ENCODE peak calls at places on chromosomes 2 and 18, in six cellular contexts. G, C, F, V, H and S are unnamed samples.

GRCh38 chr2:84878459-84878858 is 2.4 kb downstream of the TRABD2A start:
- DNase-seq in G (no peak), C (no peak), F (no peak), V (no peak), H (no peak), S (no peak)

GRCh38 chr18:44601447-44601846 is 79.2 kb upstream of the SETBP1 start:
- DNase-seq in G (peak), C (no peak), F (no peak), V (peak), H (no peak), S (no peak)

GRCh38 chr2:217412721-217413120 is 552.9 kb upstream of the TNP1 start:
- DNase-seq in G (peak), C (no peak), F (no peak), V (no peak), H (no peak), S (no peak)

GRCh38 chr2:57696016-57696415 is 350.6 kb upstream of the VRK2 start:
- DNase-seq in G (no peak), C (no peak), F (no peak), V (peak), H (no peak), S (no peak)

GRCh38 chr18:8800041-8800441 is 94.7 kb downstream of the MTCL1 start:
- DNase-seq in G (no peak), C (no peak), F (no peak), V (peak), H (peak), S (no peak)

GRCh38 chr18:79904357-79905147 is 46.9 kb downstream of the SLC66A2 start:
- DNase-seq in G (no peak), C (no peak), F (no peak), V (no peak), H (no peak), S (no peak)

GRCh38 chr2:99926986-99927385 is 215.4 kb downstream of the AFF3 start:
- DNase-seq in G (no peak), C (no peak), F (no peak), V (peak), H (no peak), S (no peak)

GRCh38 chr2:167756427-167756826 is 491.0 kb downstream of the STK39 start:
- DNase-seq in G (no peak), C (no peak), F (no peak), V (peak), H (peak), S (no peak)

GRCh38 chr2:231545105-231545902 is 15.1 kb upstream of the NMUR1 start:
- DNase-seq in G (peak), C (no peak), F (peak), V (peak), H (no peak), S (peak)

GRCh38 chr2:61988462-61989366 is 83.2 kb downstream of the COMMD1 start:
- DNase-seq in G (no peak), C (no peak), F (no peak), V (peak), H (no peak), S (no peak)

GRCh38 chr2:235716875-235717496 is 223.1 kb downstream of the AGAP1 start:
- DNase-seq in G (no peak), C (no peak), F (no peak), V (no peak), H (no peak), S (no peak)

GRCh38 chr2:75592888-75593287 is 32.1 kb upstream of the EVA1A start:
- DNase-seq in G (no peak), C (no peak), F (no peak), V (no peak), H (no peak), S (no peak)

GRCh38 chr2:216873573-216873972 is 13.7 kb upstream of the TNP1 start:
- DNase-seq in G (no peak), C (no peak), F (no peak), V (no peak), H (no peak), S (no peak)

GRCh38 chr2:10289891-10290290 is 12.8 kb upstream of the HPCAL1 start:
- DNase-seq in G (peak), C (no peak), F (no peak), V (peak), H (no peak), S (no peak)

GRCh38 chr2:128504242-128505149 is 185.8 kb upstream of the HS6ST1 start:
- DNase-seq in G (no peak), C (no peak), F (no peak), V (no peak), H (no peak), S (no peak)

GRCh38 chr2:168896783-168897182 is 4.3 kb upstream of the G6PC2 start:
- DNase-seq in G (no peak), C (no peak), F (no peak), V (no peak), H (no peak), S (no peak)

GRCh38 chr2:41711736-41712135 is 336.1 kb upstream of the PKDCC start:
- DNase-seq in G (no peak), C (no peak), F (no peak), V (no peak), H (no peak), S (no peak)

GRCh38 chr2:137865954-137866540 is 98.2 kb upstream of the HNMT start:
- DNase-seq in G (peak), C (peak), F (peak), V (peak), H (peak), S (no peak)

GRCh38 chr2:165440367-165440766 is 29.1 kb upstream of the CSRNP3 start:
- DNase-seq in G (peak), C (no peak), F (no peak), V (peak), H (no peak), S (no peak)

GRCh38 chr2:85607268-85608215 is 4.3 kb downstream of the C2orf68 start:
- DNase-seq in G (no peak), C (no peak), F (no peak), V (no peak), H (no peak), S (no peak)

GRCh38 chr18:23595610-23596009 is 9.3 kb upstream of the NPC1 start:
- DNase-seq in G (no peak), C (no peak), F (no peak), V (no peak), H (no peak), S (no peak)

GRCh38 chr2:168194784-168195522 is 52.4 kb downstream of the STK39 start:
- DNase-seq in G (no peak), C (no peak), F (peak), V (peak), H (no peak), S (peak)

GRCh38 chr2:44758591-44758990 is 182.9 kb upstream of the SIX3 start:
- DNase-seq in G (no peak), C (no peak), F (no peak), V (no peak), H (no peak), S (no peak)

GRCh38 chr18:41967680-41968079 is 12.6 kb downstream of the PIK3C3 start:
- DNase-seq in G (no peak), C (no peak), F (no peak), V (peak), H (no peak), S (no peak)

GRCh38 chr2:10837532-10838266 is 25.1 kb upstream of the PDIA6 start:
- DNase-seq in G (no peak), C (no peak), F (no peak), V (no peak), H (no peak), S (no peak)

GRCh38 chr2:227366861-227367800 is 12.0 kb downstream of the TM4SF20 start:
- DNase-seq in G (peak), C (no peak), F (no peak), V (peak), H (no peak), S (no peak)

GRCh38 chr2:188201639-188202038 is 90.0 kb upstream of the GULP1 start:
- DNase-seq in G (no peak), C (no peak), F (no peak), V (no peak), H (no peak), S (no peak)

GRCh38 chr2:146652311-146652710 is 1192.5 kb upstream of the ACVR2A start:
- DNase-seq in G (no peak), C (no peak), F (no peak), V (peak), H (no peak), S (no peak)

GRCh38 chr2:101578671-101579070 is 103.8 kb upstream of the RFX8 start:
- DNase-seq in G (no peak), C (no peak), F (no peak), V (no peak), H (no peak), S (no peak)

GRCh38 chr18:27491772-27492171 is 306.7 kb upstream of the CHST9 start:
- DNase-seq in G (no peak), C (no peak), F (no peak), V (no peak), H (peak), S (no peak)

GRCh38 chr2:88603146-88603545 is 24.1 kb downstream of the EIF2AK3 start:
- DNase-seq in G (peak), C (no peak), F (no peak), V (peak), H (no peak), S (no peak)

GRCh38 chr2:33298233-33298632 is 178.2 kb upstream of the RASGRP3 start:
- DNase-seq in G (peak), C (no peak), F (no peak), V (peak), H (no peak), S (no peak)

GRCh38 chr2:143908843-143909242 is 611.1 kb downstream of the ZEB2 start:
- DNase-seq in G (no peak), C (no peak), F (no peak), V (no peak), H (no peak), S (no peak)

GRCh38 chr2:189580662-189581353 is at the start of gene SLC40A1:
- DNase-seq in G (peak), C (peak), F (peak), V (peak), H (peak), S (peak)

GRCh38 chr2:28583899-28584553 is 88.2 kb downstream of the PLB1 start:
- DNase-seq in G (peak), C (peak), F (no peak), V (peak), H (no peak), S (no peak)

GRCh38 chr2:127552336-127552735 is 16.9 kb downstream of the MYO7B start:
- DNase-seq in G (no peak), C (no peak), F (no peak), V (no peak), H (no peak), S (no peak)

GRCh38 chr2:150605664-150606063 is 118.2 kb upstream of the RND3 start:
- DNase-seq in G (no peak), C (no peak), F (no peak), V (no peak), H (no peak), S (no peak)

GRCh38 chr2:186909095-186909494 is 60.1 kb upstream of the ZSWIM2 start:
- DNase-seq in G (no peak), C (no peak), F (no peak), V (no peak), H (no peak), S (no peak)

GRCh38 chr2:58701688-58702301 is 460.7 kb upstream of the FANCL start:
- DNase-seq in G (no peak), C (no peak), F (no peak), V (peak), H (no peak), S (no peak)

GRCh38 chr2:211093743-211094303 is 537.4 kb downstream of the CPS1 start:
- DNase-seq in G (no peak), C (no peak), F (no peak), V (no peak), H (peak), S (no peak)
- TF ChIP-seq CTCF in G (peak), C (no peak), F (no peak), V (peak), H (peak), S (peak)

GRCh38 chr2:68838641-68839040 is 32.6 kb downstream of the BMP10 start:
- DNase-seq in G (no peak), C (no peak), F (no peak), V (no peak), H (no peak), S (no peak)
- TF ChIP-seq CTCF in G (no peak), C (no peak), F (no peak), V (no peak), H (no peak), S (no peak)

GRCh38 chr2:8876628-8877027 is 39.2 kb upstream of the KIDINS220 start:
- DNase-seq in G (no peak), C (no peak), F (no peak), V (no peak), H (no peak), S (no peak)

GRCh38 chr2:8877332-8877731 is 39.9 kb upstream of the KIDINS220 start:
- DNase-seq in G (no peak), C (no peak), F (no peak), V (no peak), H (no peak), S (no peak)

GRCh38 chr2:8867363-8867762 is 29.9 kb upstream of the KIDINS220 start:
- DNase-seq in G (no peak), C (no peak), F (no peak), V (no peak), H (no peak), S (no peak)

GRCh38 chr2:8872821-8873432 is 35.5 kb upstream of the KIDINS220 start:
- DNase-seq in G (peak), C (no peak), F (peak), V (peak), H (peak), S (peak)
- TF ChIP-seq CTCF in G (peak), C (peak), F (peak), V (peak), H (peak), S (peak)

GRCh38 chr18:655445-655844 is 2.0 kb upstream of the TYMS start:
- DNase-seq in G (no peak), C (no peak), F (no peak), V (no peak), H (no peak), S (no peak)

GRCh38 chr18:658947-659533 is 1.6 kb downstream of the TYMS start:
- DNase-seq in G (no peak), C (no peak), F (no peak), V (no peak), H (no peak), S (no peak)

GRCh38 chr18:657998-658946 is 819 bp downstream of the TYMS start:
- DNase-seq in G (peak), C (no peak), F (peak), V (peak), H (peak), S (peak)

GRCh38 chr18:659597-659996 is 2.1 kb downstream of the TYMS start:
- DNase-seq in G (no peak), C (no peak), F (no peak), V (no peak), H (no peak), S (no peak)

GRCh38 chr18:657311-657997 is at the start of gene TYMS:
- DNase-seq in G (peak), C (no peak), F (peak), V (peak), H (peak), S (peak)
- TF ChIP-seq CTCF in G (peak), C (no peak), F (no peak), V (peak), H (no peak), S (no peak)

DNA sequence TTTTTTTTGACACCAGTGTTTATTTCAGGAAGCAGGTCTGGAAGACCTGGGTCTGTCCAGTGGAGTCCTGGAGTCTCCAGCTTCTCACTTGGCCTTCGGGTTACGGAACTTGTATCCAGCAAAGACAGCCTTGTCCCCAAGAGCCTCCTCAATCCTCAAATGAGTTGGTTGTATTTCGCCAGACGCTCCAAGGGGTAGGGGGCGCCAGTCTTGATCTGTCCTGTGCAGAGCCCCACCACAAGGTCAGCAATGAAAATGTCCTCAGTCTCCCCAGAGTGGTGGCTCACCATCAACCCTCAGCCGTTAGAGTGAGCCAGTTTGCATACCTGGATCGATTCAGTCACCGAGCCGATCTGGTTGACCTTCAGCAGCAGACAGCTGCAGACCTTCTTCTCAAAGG is 21.9 kb downstream of the ASXL2 start:
- DNase-seq in G (no peak), C (no peak), F (no peak), V (no peak), H (peak), S (no peak)
- TF ChIP-seq CTCF in G (no peak), C (no peak), F (no peak), V (no peak), H (peak), S (no peak)

DNA sequence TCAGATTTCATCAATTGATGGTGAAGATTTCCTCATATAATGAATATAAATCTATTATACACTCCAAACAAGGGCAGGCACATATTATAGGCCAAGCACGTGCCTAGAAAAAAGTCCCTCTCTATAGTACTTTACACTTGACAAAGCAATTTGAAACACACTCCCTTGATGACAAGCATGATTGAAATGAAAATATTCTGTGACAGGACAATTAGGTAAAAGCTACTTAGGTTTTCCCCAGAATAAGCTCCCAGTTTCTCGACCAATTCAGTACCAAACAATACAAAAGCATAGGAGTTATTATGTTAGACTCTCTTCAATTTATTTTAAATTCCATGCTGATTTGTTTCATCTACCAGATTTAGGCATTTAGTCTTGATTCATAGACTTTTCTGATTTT is 47.7 kb downstream of the CCDC68 start:
- DNase-seq in G (no peak), C (no peak), F (no peak), V (no peak), H (no peak), S (no peak)
- TF ChIP-seq CTCF in G (no peak), C (no peak), F (no peak), V (no peak), H (no peak), S (no peak)